ENCODE peak calls at places on chromosomes 2 and 18, in six cellular contexts. X is amniotic stem cell; C is NCI-H2171 treated with DMSO at 0.1 percent for 48 hours; P is heart left ventricle; Q is activated CD4-positive, alpha-beta memory T cell treated with anti-CD3 and anti-CD28 coated beads for 36 hours; F is NCI-H1417. Z is an unnamed sample.

GRCh38 chr2:39419282-39420223 is 17.5 kb downstream of the MAP4K3 start:
- DNase-seq in C (no peak), X (no peak), P (no peak), F (no peak), Q (no peak), Z (no peak)

GRCh38 chr2:191318729-191319078 is 73.5 kb downstream of the MYO1B start:
- DNase-seq in C (no peak), P (no peak), Q (no peak), F (no peak), X (no peak), Z (no peak)

GRCh38 chr18:35041752-35042379 is 653 bp downstream of the MAPRE2 start:
- DNase-seq in X (no peak), C (peak), F (peak), P (no peak), Q (no peak), Z (peak)

GRCh38 chr2:118459425-118459824 is 371.2 kb downstream of the INSIG2 start:
- DNase-seq in X (no peak), F (no peak), Q (no peak), C (no peak), P (no peak), Z (no peak)

GRCh38 chr2:46373238-46373637 is 76.0 kb downstream of the EPAS1 start:
- DNase-seq in F (no peak), Q (no peak), X (no peak), C (no peak), P (no peak), Z (no peak)

GRCh38 chr2:198314559-198315153 is 510.3 kb downstream of the PLCL1 start:
- DNase-seq in F (peak), X (peak), P (no peak), Q (no peak), C (peak), Z (peak)

GRCh38 chr18:10401489-10401888 is 52.9 kb upstream of the APCDD1 start:
- DNase-seq in C (no peak), F (no peak), X (no peak), P (no peak), Q (no peak), Z (no peak)

GRCh38 chr2:235542728-235543125 is 48.9 kb downstream of the AGAP1 start:
- DNase-seq in C (no peak), X (no peak), Q (no peak), P (no peak), F (no peak), Z (no peak)

GRCh38 chr2:9156483-9156882 is 50.1 kb upstream of the ASAP2 start:
- DNase-seq in C (no peak), X (no peak), P (no peak), F (no peak), Q (no peak), Z (no peak)

GRCh38 chr2:130336877-130337734 is 5.6 kb upstream of the IMP4 start:
- DNase-seq in C (peak), X (peak), P (peak), Q (peak), F (peak), Z (peak)

GRCh38 chr2:207674266-207674774 is 37.1 kb upstream of the CCNYL1 start:
- DNase-seq in P (no peak), F (no peak), Q (no peak), C (no peak), X (no peak), Z (no peak)

GRCh38 chr2:26899500-26900164 is 51.7 kb downstream of the DPYSL5 start:
- DNase-seq in X (no peak), C (no peak), Q (no peak), F (no peak), P (no peak), Z (no peak)

GRCh38 chr2:28429636-28430376 is 37.1 kb downstream of the FOSL2 start:
- DNase-seq in F (no peak), X (no peak), Q (no peak), P (no peak), C (no peak), Z (no peak)

GRCh38 chr2:134155134-134155533 is 98.7 kb upstream of the MGAT5 start:
- DNase-seq in X (no peak), Q (no peak), F (no peak), P (no peak), C (no peak), Z (no peak)

GRCh38 chr2:263774-264492 is at the start of gene SH3YL1:
- DNase-seq in C (no peak), P (peak), X (no peak), Q (peak), F (peak), Z (no peak)

GRCh38 chr2:100248971-100249370 is 73.3 kb downstream of the LONRF2 start:
- DNase-seq in F (no peak), C (peak), P (no peak), X (no peak), Q (no peak), Z (peak)

GRCh38 chr2:237488901-237489860 is 2.1 kb downstream of the MLPH start:
- DNase-seq in F (no peak), C (no peak), X (no peak), P (peak), Q (no peak), Z (no peak)

GRCh38 chr18:79732721-79733025 is 53.1 kb downstream of the CTDP1 start:
- DNase-seq in X (no peak), C (no peak), Q (no peak), P (no peak), F (no peak), Z (no peak)

GRCh38 chr2:168137510-168138180 is 109.8 kb downstream of the STK39 start:
- DNase-seq in F (no peak), X (no peak), C (no peak), P (no peak), Q (no peak), Z (no peak)

GRCh38 chr2:85131116-85131515 is 2.1 kb upstream of the TCF7L1 start:
- DNase-seq in C (no peak), F (no peak), X (no peak), P (no peak), Q (no peak), Z (no peak)

GRCh38 chr2:140344842-140345241 is 1564.7 kb upstream of the NXPH2 start:
- DNase-seq in X (no peak), Q (no peak), F (no peak), P (no peak), C (no peak), Z (no peak)

GRCh38 chr2:127174176-127174575 is 45.9 kb downstream of the CYP27C1 start:
- DNase-seq in C (no peak), P (no peak), F (no peak), X (no peak), Q (peak), Z (no peak)

GRCh38 chr2:240387669-240388358 is 47.6 kb upstream of the GPC1 start:
- DNase-seq in F (no peak), C (no peak), X (peak), P (peak), Q (no peak), Z (no peak)

GRCh38 chr2:151063271-151063670 is 198.4 kb downstream of the RBM43 start:
- DNase-seq in C (peak), X (peak), P (no peak), F (no peak), Q (no peak), Z (no peak)

GRCh38 chr2:74576151-74576755 is 21.7 kb downstream of the DOK1 start:
- DNase-seq in Q (no peak), F (peak), P (no peak), X (no peak), C (peak), Z (no peak)

GRCh38 chr2:229674830-229675530 is 39.4 kb downstream of the DNER start:
- DNase-seq in C (no peak), X (no peak), Q (no peak), F (no peak), P (no peak), Z (no peak)

GRCh38 chr2:108189316-108189715 is 50.5 kb upstream of the SULT1C3 start:
- DNase-seq in C (no peak), Q (no peak), P (no peak), X (no peak), F (no peak), Z (no peak)